ENCODE peak calls at places on chromosomes 5 and 9, in five cellular contexts. One of them, this sample, is unnamed.

GRCh38 chr5:76326559-76327351 is 76.3 kb upstream of the IQGAP2 start:
- DNase-seq in osteoblast: no peak
- DNase-seq in adrenal gland: no peak
- DNase-seq in neural progenitor cell: peak
- DNase-seq in cardiac muscle cell: peak
- DNase-seq in this sample: no peak

GRCh38 chr5:40720071-40720470 is 35.7 kb downstream of the TTC33 start:
- DNase-seq in neural progenitor cell: no peak
- DNase-seq in cardiac muscle cell: no peak
- DNase-seq in adrenal gland: no peak
- DNase-seq in osteoblast: no peak
- DNase-seq in this sample: no peak

GRCh38 chr9:4137234-4137633 is 162.6 kb downstream of the GLIS3 start:
- DNase-seq in adrenal gland: no peak
- DNase-seq in osteoblast: peak
- DNase-seq in neural progenitor cell: no peak
- DNase-seq in cardiac muscle cell: peak
- DNase-seq in this sample: peak

GRCh38 chr5:134948929-134949328 is 18.8 kb upstream of the CATSPER3 start:
- DNase-seq in adrenal gland: no peak
- DNase-seq in neural progenitor cell: no peak
- DNase-seq in cardiac muscle cell: no peak
- DNase-seq in osteoblast: peak
- DNase-seq in this sample: no peak

GRCh38 chr9:110128664-110129329 is 79.2 kb downstream of the C9orf152 start:
- DNase-seq in cardiac muscle cell: no peak
- DNase-seq in neural progenitor cell: no peak
- DNase-seq in adrenal gland: no peak
- DNase-seq in osteoblast: no peak
- DNase-seq in this sample: no peak

GRCh38 chr9:121207371-121207940 is 5.8 kb upstream of the RAB14 start:
- DNase-seq in neural progenitor cell: no peak
- DNase-seq in cardiac muscle cell: no peak
- DNase-seq in osteoblast: no peak
- DNase-seq in adrenal gland: no peak
- DNase-seq in this sample: no peak

GRCh38 chr5:82597437-82597836 is 319.3 kb upstream of the RPS23 start:
- DNase-seq in neural progenitor cell: peak
- DNase-seq in adrenal gland: no peak
- DNase-seq in osteoblast: no peak
- DNase-seq in cardiac muscle cell: no peak
- DNase-seq in this sample: no peak

GRCh38 chr9:136646827-136647711 is 15.6 kb upstream of the EGFL7 start:
- DNase-seq in adrenal gland: no peak
- DNase-seq in osteoblast: no peak
- DNase-seq in neural progenitor cell: no peak
- DNase-seq in cardiac muscle cell: no peak
- DNase-seq in this sample: no peak

GRCh38 chr5:149428032-149428431 is 48.9 kb upstream of the IL17B start:
- DNase-seq in adrenal gland: no peak
- DNase-seq in osteoblast: peak
- DNase-seq in neural progenitor cell: no peak
- DNase-seq in cardiac muscle cell: no peak
- DNase-seq in this sample: no peak

GRCh38 chr5:31921852-31922305 is 252.2 kb downstream of the GOLPH3 start:
- DNase-seq in cardiac muscle cell: no peak
- DNase-seq in osteoblast: no peak
- DNase-seq in neural progenitor cell: peak
- DNase-seq in adrenal gland: no peak
- DNase-seq in this sample: peak

GRCh38 chr9:124458441-124458840 is 8.2 kb downstream of the ADGRD2 start:
- DNase-seq in osteoblast: peak
- DNase-seq in cardiac muscle cell: no peak
- DNase-seq in adrenal gland: no peak
- DNase-seq in neural progenitor cell: no peak
- DNase-seq in this sample: no peak

GRCh38 chr5:37988454-37989046 is 148.7 kb upstream of the GDNF start:
- DNase-seq in osteoblast: no peak
- DNase-seq in adrenal gland: no peak
- DNase-seq in cardiac muscle cell: no peak
- DNase-seq in neural progenitor cell: no peak
- DNase-seq in this sample: no peak

GRCh38 chr5:55232985-55233928 is at the start of gene CCNO:
- DNase-seq in osteoblast: peak
- DNase-seq in adrenal gland: peak
- DNase-seq in neural progenitor cell: peak
- DNase-seq in cardiac muscle cell: peak
- DNase-seq in this sample: peak

GRCh38 chr9:136902259-136902821 is 16.0 kb downstream of the TRAF2 start:
- DNase-seq in osteoblast: peak
- DNase-seq in adrenal gland: peak
- DNase-seq in neural progenitor cell: no peak
- DNase-seq in cardiac muscle cell: no peak
- DNase-seq in this sample: no peak

GRCh38 chr9:132792547-132792946 is 85.5 kb downstream of the AK8 start:
- DNase-seq in adrenal gland: no peak
- DNase-seq in cardiac muscle cell: no peak
- DNase-seq in neural progenitor cell: no peak
- DNase-seq in osteoblast: no peak
- DNase-seq in this sample: no peak

GRCh38 chr9:25602366-25603044 is 75.7 kb downstream of the TUSC1 start:
- DNase-seq in cardiac muscle cell: no peak
- DNase-seq in neural progenitor cell: no peak
- DNase-seq in adrenal gland: no peak
- DNase-seq in osteoblast: no peak
- DNase-seq in this sample: no peak

GRCh38 chr9:137484551-137485315 is 25.6 kb upstream of the NSMF start:
- DNase-seq in neural progenitor cell: no peak
- DNase-seq in cardiac muscle cell: no peak
- DNase-seq in osteoblast: peak
- DNase-seq in adrenal gland: no peak
- DNase-seq in this sample: no peak

GRCh38 chr5:95861221-95861857 is 38.8 kb upstream of the GLRX start:
- DNase-seq in neural progenitor cell: no peak
- DNase-seq in osteoblast: peak
- DNase-seq in adrenal gland: peak
- DNase-seq in cardiac muscle cell: peak
- DNase-seq in this sample: peak

GRCh38 chr5:142007237-142007544 is 5.6 kb downstream of the GNPDA1 start:
- DNase-seq in osteoblast: no peak
- DNase-seq in cardiac muscle cell: no peak
- DNase-seq in adrenal gland: no peak
- DNase-seq in neural progenitor cell: no peak
- DNase-seq in this sample: no peak

GRCh38 chr9:14316574-14317304 is 2.8 kb upstream of the NFIB start:
- DNase-seq in neural progenitor cell: peak
- DNase-seq in adrenal gland: no peak
- DNase-seq in osteoblast: no peak
- DNase-seq in cardiac muscle cell: no peak
- DNase-seq in this sample: no peak

GRCh38 chr5:83583859-83584258 is 112.3 kb downstream of the VCAN start:
- DNase-seq in neural progenitor cell: no peak
- DNase-seq in osteoblast: no peak
- DNase-seq in cardiac muscle cell: no peak
- DNase-seq in adrenal gland: no peak
- DNase-seq in this sample: peak

GRCh38 chr5:10793785-10794184 is 32.8 kb upstream of the DAP start:
- DNase-seq in osteoblast: peak
- DNase-seq in adrenal gland: no peak
- DNase-seq in cardiac muscle cell: no peak
- DNase-seq in neural progenitor cell: no peak
- DNase-seq in this sample: no peak

GRCh38 chr9:10925896-10926295 is 313.1 kb upstream of the PTPRD start:
- DNase-seq in osteoblast: no peak
- DNase-seq in cardiac muscle cell: no peak
- DNase-seq in neural progenitor cell: no peak
- DNase-seq in adrenal gland: no peak
- DNase-seq in this sample: no peak

GRCh38 chr5:177412603-177413233 is 3.4 kb upstream of the F12 start:
- DNase-seq in neural progenitor cell: no peak
- DNase-seq in cardiac muscle cell: no peak
- DNase-seq in adrenal gland: no peak
- DNase-seq in osteoblast: peak
- DNase-seq in this sample: no peak

GRCh38 chr5:181218795-181219124 is 4.3 kb upstream of the TRIM41 start:
- DNase-seq in cardiac muscle cell: no peak
- DNase-seq in neural progenitor cell: no peak
- DNase-seq in osteoblast: peak
- DNase-seq in adrenal gland: no peak
- DNase-seq in this sample: no peak

GRCh38 chr9:82829818-82830217 is 233.1 kb downstream of the RASEF start:
- DNase-seq in neural progenitor cell: no peak
- DNase-seq in cardiac muscle cell: no peak
- DNase-seq in adrenal gland: no peak
- DNase-seq in osteoblast: no peak
- DNase-seq in this sample: no peak

GRCh38 chr9:137114613-137115393 is at the start of gene DPP7:
- DNase-seq in osteoblast: peak
- DNase-seq in cardiac muscle cell: peak
- DNase-seq in neural progenitor cell: peak
- DNase-seq in adrenal gland: peak
- DNase-seq in this sample: no peak

GRCh38 chr5:145981612-145982571 is 45.5 kb downstream of the SH3RF2 start:
- DNase-seq in adrenal gland: no peak
- DNase-seq in osteoblast: no peak
- DNase-seq in cardiac muscle cell: no peak
- DNase-seq in neural progenitor cell: no peak
- DNase-seq in this sample: no peak

GRCh38 chr5:6195711-6196358 is 182.5 kb downstream of the MED10 start:
- DNase-seq in adrenal gland: no peak
- DNase-seq in osteoblast: no peak
- DNase-seq in neural progenitor cell: no peak
- DNase-seq in cardiac muscle cell: no peak
- DNase-seq in this sample: no peak

GRCh38 chr5:8457187-8458037 is 588.5 kb downstream of the MTRR start:
- DNase-seq in cardiac muscle cell: peak
- DNase-seq in adrenal gland: peak
- DNase-seq in osteoblast: peak
- DNase-seq in neural progenitor cell: no peak
- DNase-seq in this sample: peak

GRCh38 chr9:114083693-114084092 is 5.6 kb upstream of the AMBP start:
- DNase-seq in adrenal gland: no peak
- DNase-seq in osteoblast: peak
- DNase-seq in neural progenitor cell: no peak
- DNase-seq in cardiac muscle cell: no peak
- DNase-seq in this sample: no peak

GRCh38 chr5:87650284-87650683 is 237.6 kb upstream of the CCNH start:
- DNase-seq in neural progenitor cell: no peak
- DNase-seq in adrenal gland: no peak
- DNase-seq in cardiac muscle cell: no peak
- DNase-seq in osteoblast: no peak
- DNase-seq in this sample: no peak

GRCh38 chr5:42894057-42894456 is 82.4 kb upstream of the SELENOP start:
- DNase-seq in neural progenitor cell: peak
- DNase-seq in adrenal gland: no peak
- DNase-seq in cardiac muscle cell: no peak
- DNase-seq in osteoblast: no peak
- DNase-seq in this sample: no peak

GRCh38 chr5:5967373-5967772 is 411.0 kb downstream of the MED10 start:
- DNase-seq in neural progenitor cell: no peak
- DNase-seq in adrenal gland: no peak
- DNase-seq in cardiac muscle cell: no peak
- DNase-seq in osteoblast: no peak
- DNase-seq in this sample: no peak

GRCh38 chr5:100697970-100698369 is 162.8 kb downstream of the FAM174A start:
- DNase-seq in neural progenitor cell: no peak
- DNase-seq in osteoblast: no peak
- DNase-seq in adrenal gland: no peak
- DNase-seq in cardiac muscle cell: no peak
- DNase-seq in this sample: no peak
- TF ChIP-seq CTCF in neural progenitor cell: peak
- TF ChIP-seq CTCF in osteoblast: peak
- TF ChIP-seq CTCF in adrenal gland: no peak
- TF ChIP-seq CTCF in cardiac muscle cell: peak
- TF ChIP-seq CTCF in this sample: peak

GRCh38 chr5:33891731-33892418 is at the start of gene ADAMTS12:
- DNase-seq in neural progenitor cell: peak
- DNase-seq in adrenal gland: peak
- DNase-seq in cardiac muscle cell: peak
- DNase-seq in osteoblast: peak
- DNase-seq in this sample: no peak
- H3K4me3 ChIP-seq in neural progenitor cell: peak
- H3K4me3 ChIP-seq in adrenal gland: peak
- H3K4me3 ChIP-seq in cardiac muscle cell: peak
- H3K4me3 ChIP-seq in osteoblast: peak
- H3K4me3 ChIP-seq in this sample: peak

GRCh38 chr9:99226054-99226453 is 4.0 kb downstream of the SEC61B start:
- DNase-seq in adrenal gland: no peak
- DNase-seq in neural progenitor cell: no peak
- DNase-seq in osteoblast: no peak
- DNase-seq in cardiac muscle cell: no peak
- DNase-seq in this sample: no peak
- TF ChIP-seq CTCF in adrenal gland: no peak
- TF ChIP-seq CTCF in neural progenitor cell: no peak
- TF ChIP-seq CTCF in osteoblast: no peak
- TF ChIP-seq CTCF in cardiac muscle cell: no peak
- TF ChIP-seq CTCF in this sample: no peak

DNA sequence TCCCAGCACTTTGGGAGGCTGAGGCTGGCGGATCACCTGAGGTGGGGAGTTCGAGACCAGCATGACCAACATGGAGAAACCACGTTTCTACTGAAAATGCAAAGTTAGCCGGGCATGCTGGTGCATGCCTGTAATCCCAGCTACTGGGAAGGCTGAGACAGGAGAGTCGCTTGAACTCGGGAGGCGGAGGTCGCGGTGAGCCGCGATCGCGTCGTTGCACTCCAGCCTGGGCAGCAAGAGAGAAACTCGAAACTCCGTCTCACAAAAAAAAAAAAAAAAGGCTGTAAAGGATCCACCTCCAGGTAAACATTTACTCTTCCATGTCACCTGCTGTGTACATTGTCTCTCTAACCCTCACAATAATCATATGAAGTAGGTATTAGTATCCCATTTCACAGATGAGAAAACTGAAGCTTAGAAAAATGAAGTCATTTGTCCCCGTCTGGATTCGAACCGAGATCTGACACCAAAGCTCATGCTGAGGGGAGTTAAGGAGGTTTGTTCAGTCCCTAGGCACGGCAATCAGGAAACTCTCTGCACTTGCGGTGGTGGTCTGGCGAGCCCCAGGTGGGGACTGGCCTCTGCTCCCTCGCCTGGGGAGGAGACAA is 494 bp upstream of the DOCK2 start:
- DNase-seq in neural progenitor cell: no peak
- DNase-seq in osteoblast: no peak
- DNase-seq in adrenal gland: no peak
- DNase-seq in cardiac muscle cell: no peak
- DNase-seq in this sample: no peak
- H3K4me3 ChIP-seq in neural progenitor cell: peak
- H3K4me3 ChIP-seq in osteoblast: peak
- H3K4me3 ChIP-seq in adrenal gland: no peak
- H3K4me3 ChIP-seq in cardiac muscle cell: no peak
- H3K4me3 ChIP-seq in this sample: peak